ENCODE peak calls at places on chromosomes 16 and 17, in four cellular contexts. One of them, this sample, is unnamed.

GRCh38 chr16:84165746-84166145 is 20.6 kb downstream of the DNAAF1 start:
- DNase-seq in H1: no peak
- DNase-seq in Panc1: no peak
- DNase-seq in sigmoid colon: no peak
- DNase-seq in this sample: no peak

GRCh38 chr16:89732918-89733242 is 11.5 kb downstream of the ZNF276 start:
- DNase-seq in sigmoid colon: no peak
- DNase-seq in H1: no peak
- DNase-seq in Panc1: no peak
- DNase-seq in this sample: no peak

GRCh38 chr16:87855852-87856715 is 13.2 kb downstream of the SLC7A5 start:
- DNase-seq in Panc1: no peak
- DNase-seq in sigmoid colon: peak; percentile 91
- DNase-seq in H1: no peak
- DNase-seq in this sample: no peak

GRCh38 chr17:82775033-82775823 is 23.4 kb downstream of the TBCD start:
- DNase-seq in Panc1: no peak
- DNase-seq in sigmoid colon: peak; percentile 81
- DNase-seq in H1: no peak
- DNase-seq in this sample: no peak

GRCh38 chr17:19290047-19290705 is 53.0 kb downstream of the EPN2 start:
- DNase-seq in H1: no peak
- DNase-seq in Panc1: no peak
- DNase-seq in sigmoid colon: no peak
- DNase-seq in this sample: no peak

GRCh38 chr17:31068291-31068690 is 26.5 kb upstream of the NF1 start:
- DNase-seq in Panc1: no peak
- DNase-seq in H1: no peak
- DNase-seq in sigmoid colon: no peak
- DNase-seq in this sample: no peak

GRCh38 chr17:28747046-28747691 is 3.4 kb downstream of the TRAF4 start:
- DNase-seq in sigmoid colon: no peak
- DNase-seq in Panc1: no peak
- DNase-seq in H1: no peak
- DNase-seq in this sample: no peak

GRCh38 chr17:44309472-44309871 is 1.1 kb downstream of the RUNDC3A start:
- DNase-seq in sigmoid colon: no peak
- DNase-seq in Panc1: no peak
- DNase-seq in H1: no peak
- DNase-seq in this sample: no peak

GRCh38 chr16:12802661-12803060 is 1.0 kb downstream of the CPPED1 start:
- DNase-seq in sigmoid colon: no peak
- DNase-seq in H1: no peak
- DNase-seq in Panc1: no peak
- DNase-seq in this sample: no peak

GRCh38 chr16:69223882-69224281 is 36.9 kb downstream of the SNTB2 start:
- DNase-seq in H1: no peak
- DNase-seq in sigmoid colon: no peak
- DNase-seq in Panc1: no peak
- DNase-seq in this sample: no peak

GRCh38 chr17:72465191-72466024 is 344.6 kb downstream of the SOX9 start:
- DNase-seq in Panc1: peak; percentile 81
- DNase-seq in H1: no peak
- DNase-seq in sigmoid colon: no peak
- DNase-seq in this sample: no peak

GRCh38 chr16:2775317-2775716 is 1.8 kb downstream of the ELOB start:
- DNase-seq in Panc1: no peak
- DNase-seq in H1: no peak
- DNase-seq in sigmoid colon: no peak
- DNase-seq in this sample: no peak

GRCh38 chr16:396605-397004 is 394 bp upstream of the NME4 start:
- DNase-seq in Panc1: no peak
- DNase-seq in H1: no peak
- DNase-seq in sigmoid colon: peak; percentile 80
- DNase-seq in this sample: no peak

DNA sequence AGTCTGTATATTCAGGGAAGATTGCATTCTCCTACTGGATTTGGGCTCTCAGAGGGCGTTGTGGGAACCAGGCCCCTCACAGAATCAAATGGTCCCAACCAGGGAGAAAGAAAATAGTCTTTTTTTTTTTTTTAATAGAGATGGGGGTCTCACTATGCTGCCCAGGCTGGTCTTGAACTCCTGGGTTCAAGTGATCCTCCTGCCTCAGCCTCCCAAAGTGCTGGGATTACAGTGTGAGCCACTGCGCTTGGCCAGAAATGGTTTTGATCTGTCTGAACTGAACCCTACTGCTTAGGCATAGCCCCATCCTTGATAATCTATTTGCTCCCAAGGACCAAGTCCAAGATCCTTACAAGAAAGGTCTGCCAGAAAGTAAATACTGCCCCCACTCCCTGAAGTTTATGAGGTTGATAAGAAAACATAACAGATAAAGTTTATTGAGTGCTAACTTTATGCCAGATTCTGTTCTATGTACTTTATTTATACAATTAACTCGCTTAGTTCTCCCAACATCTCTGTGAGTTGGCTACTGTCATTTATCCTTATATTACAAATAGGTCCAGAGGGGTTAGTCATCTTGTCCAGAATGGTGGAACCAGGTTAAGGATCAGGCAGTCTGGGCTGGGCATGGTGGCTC is 13.5 kb downstream of the G6PC1 start:
- DNase-seq in H1: no peak
- DNase-seq in Panc1: no peak
- DNase-seq in sigmoid colon: no peak
- DNase-seq in this sample: no peak
- TF ChIP-seq POLR2AphosphoS5 in H1: no peak
- TF ChIP-seq POLR2AphosphoS5 in Panc1: no peak
- TF ChIP-seq POLR2AphosphoS5 in sigmoid colon: no peak
- TF ChIP-seq POLR2AphosphoS5 in this sample: no peak

GRCh38 chr17:50708050-50709000 is 611 bp upstream of the ANKRD40 start:
- DNase-seq in H1: no peak
- DNase-seq in sigmoid colon: no peak
- DNase-seq in Panc1: no peak
- DNase-seq in this sample: no peak
- TF ChIP-seq POLR2AphosphoS5 in H1: no peak
- TF ChIP-seq POLR2AphosphoS5 in sigmoid colon: no peak
- TF ChIP-seq POLR2AphosphoS5 in Panc1: no peak
- TF ChIP-seq POLR2AphosphoS5 in this sample: no peak

GRCh38 chr16:24419709-24420108 is 119.7 kb upstream of the RBBP6 start:
- DNase-seq in Panc1: no peak
- DNase-seq in H1: no peak
- DNase-seq in sigmoid colon: no peak
- DNase-seq in this sample: no peak
- TF ChIP-seq POLR2AphosphoS5 in Panc1: no peak
- TF ChIP-seq POLR2AphosphoS5 in H1: no peak
- TF ChIP-seq POLR2AphosphoS5 in sigmoid colon: no peak
- TF ChIP-seq POLR2AphosphoS5 in this sample: no peak

DNA sequence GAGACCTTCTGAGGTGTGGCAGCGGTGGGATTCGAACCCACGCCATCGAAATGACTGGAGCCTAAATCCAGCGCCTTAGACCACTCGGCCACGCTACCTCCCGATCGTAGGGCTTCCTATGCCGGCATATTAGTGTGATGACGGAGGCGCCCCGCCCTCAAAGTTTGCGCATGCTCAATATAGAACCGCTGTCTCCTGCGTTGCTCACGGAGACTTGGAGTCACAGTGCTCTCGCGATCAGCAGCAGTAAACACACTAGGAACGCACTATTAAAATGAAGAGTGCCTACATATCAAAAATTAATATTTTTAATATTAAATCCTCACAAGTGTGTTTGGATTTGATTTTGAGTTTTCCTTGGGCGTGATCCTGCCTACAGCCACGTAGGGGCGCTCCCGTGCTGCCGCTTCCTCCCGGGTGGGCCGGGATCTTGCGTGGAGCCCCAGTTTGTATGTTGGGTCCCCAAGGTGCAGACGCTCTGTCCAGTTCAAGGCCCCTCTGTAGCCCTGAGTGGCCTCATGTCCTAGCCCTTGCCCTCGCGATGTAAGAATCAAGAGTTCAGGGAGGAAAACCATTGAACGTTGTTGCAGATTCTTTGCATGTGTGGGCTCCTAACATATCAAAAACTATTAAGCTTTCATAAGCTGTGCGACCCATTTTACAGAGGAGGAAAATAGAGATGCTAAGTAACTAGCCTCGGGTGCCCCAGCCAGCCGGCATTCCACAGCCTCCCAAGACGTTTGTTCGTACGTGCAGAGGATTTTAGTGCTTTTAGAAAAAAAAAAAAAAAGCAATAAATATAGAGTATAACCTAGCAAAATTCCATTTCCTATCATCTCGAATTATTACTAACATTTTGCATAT is 10.2 kb upstream of the EEF2K start:
- DNase-seq in sigmoid colon: peak; percentile 95
- DNase-seq in Panc1: peak; percentile 92
- DNase-seq in H1: peak; percentile 90
- DNase-seq in this sample: no peak
- TF ChIP-seq POLR2AphosphoS5 in sigmoid colon: peak; percentile 67
- TF ChIP-seq POLR2AphosphoS5 in Panc1: peak; percentile 77
- TF ChIP-seq POLR2AphosphoS5 in H1: no peak
- TF ChIP-seq POLR2AphosphoS5 in this sample: peak; percentile 97

GRCh38 chr17:76170114-76170513 is 29.1 kb upstream of the FOXJ1 start:
- DNase-seq in sigmoid colon: no peak
- DNase-seq in Panc1: no peak
- DNase-seq in H1: no peak
- DNase-seq in this sample: no peak

GRCh38 chr17:76163919-76164318 is 22.9 kb upstream of the FOXJ1 start:
- DNase-seq in Panc1: no peak
- DNase-seq in H1: no peak
- DNase-seq in sigmoid colon: no peak
- DNase-seq in this sample: no peak

GRCh38 chr17:76166168-76166567 is 25.1 kb upstream of the FOXJ1 start:
- DNase-seq in Panc1: no peak
- DNase-seq in H1: no peak
- DNase-seq in sigmoid colon: no peak
- DNase-seq in this sample: no peak

GRCh38 chr17:76164331-76164730 is 23.3 kb upstream of the FOXJ1 start:
- DNase-seq in Panc1: no peak
- DNase-seq in sigmoid colon: no peak
- DNase-seq in H1: no peak
- DNase-seq in this sample: no peak

GRCh38 chr17:76166906-76167305 is 25.9 kb upstream of the FOXJ1 start:
- DNase-seq in Panc1: no peak
- DNase-seq in H1: no peak
- DNase-seq in sigmoid colon: no peak
- DNase-seq in this sample: no peak
- TF ChIP-seq POLR2AphosphoS5 in Panc1: no peak
- TF ChIP-seq POLR2AphosphoS5 in H1: no peak
- TF ChIP-seq POLR2AphosphoS5 in sigmoid colon: no peak
- TF ChIP-seq POLR2AphosphoS5 in this sample: no peak

DNA sequence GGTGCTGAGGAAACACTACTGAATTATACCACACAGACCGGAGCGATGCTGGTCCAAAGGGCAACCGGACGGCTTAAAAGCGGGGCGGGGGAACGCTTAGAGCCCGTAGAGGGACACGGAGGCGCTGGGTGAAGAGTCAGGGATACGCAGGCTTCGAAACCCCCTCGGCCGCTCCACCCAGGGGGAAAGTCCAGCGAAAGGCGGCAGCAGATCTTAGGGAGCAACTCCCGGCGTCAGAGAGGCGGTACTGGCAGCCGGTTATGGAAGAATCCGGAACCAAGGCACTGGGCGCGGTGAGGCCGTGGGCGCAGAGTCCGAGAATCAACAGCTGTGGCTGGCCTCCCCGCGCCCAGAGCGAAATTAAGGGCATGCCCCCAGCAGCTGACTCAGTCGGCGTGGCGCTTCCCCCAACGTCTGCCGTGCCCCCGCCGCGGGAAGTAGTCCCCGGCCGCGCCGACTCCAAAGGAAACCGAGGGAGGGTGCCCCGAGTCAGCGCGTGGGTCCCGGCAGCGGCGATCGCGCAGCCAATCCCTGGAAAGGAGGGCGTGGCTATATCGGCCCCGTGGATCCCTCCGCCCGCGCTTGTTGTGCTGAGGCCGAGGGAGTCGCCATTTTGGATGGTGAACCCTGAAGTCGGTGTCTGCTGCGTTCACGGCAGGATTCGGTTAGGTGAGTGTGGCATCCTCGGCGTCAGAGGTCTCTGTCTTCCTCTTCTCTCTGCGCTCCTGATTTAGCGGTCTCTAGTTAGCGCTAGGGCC is at the start of gene IST1:
- DNase-seq in Panc1: peak; percentile 79
- DNase-seq in H1: peak; percentile 88
- DNase-seq in sigmoid colon: peak; percentile 99
- DNase-seq in this sample: peak; percentile 97
- TF ChIP-seq POLR2AphosphoS5 in Panc1: peak; percentile 85
- TF ChIP-seq POLR2AphosphoS5 in H1: peak; percentile 94
- TF ChIP-seq POLR2AphosphoS5 in sigmoid colon: peak; percentile 94
- TF ChIP-seq POLR2AphosphoS5 in this sample: peak; percentile 90

GRCh38 chr16:14117051-14117450 is 45.9 kb downstream of the MRTFB start:
- DNase-seq in Panc1: no peak
- DNase-seq in H1: no peak
- DNase-seq in sigmoid colon: no peak
- DNase-seq in this sample: no peak
- TF ChIP-seq POLR2AphosphoS5 in Panc1: no peak
- TF ChIP-seq POLR2AphosphoS5 in H1: no peak
- TF ChIP-seq POLR2AphosphoS5 in sigmoid colon: no peak
- TF ChIP-seq POLR2AphosphoS5 in this sample: no peak

GRCh38 chr17:42388381-42389134 is at the start of gene STAT3:
- DNase-seq in sigmoid colon: peak; percentile 100
- DNase-seq in Panc1: peak; percentile 95
- DNase-seq in H1: peak; percentile 100
- DNase-seq in this sample: peak; percentile 100
- TF ChIP-seq POLR2AphosphoS5 in sigmoid colon: peak; percentile 96
- TF ChIP-seq POLR2AphosphoS5 in Panc1: peak; percentile 92
- TF ChIP-seq POLR2AphosphoS5 in H1: peak; percentile 52
- TF ChIP-seq POLR2AphosphoS5 in this sample: peak; percentile 97